ENCODE peak calls at places on chromosomes 3 and 15, in six cellular contexts. N is esophagus squamous epithelium, I is neural crest cell, O is cardiac fibroblast, V is Peyer's patch, F is GM12865. Q is an unnamed sample.

GRCh38 chr15:92617197-92618037 is 38.2 kb downstream of the FAM174B start:
- DNase-seq in O (peak; percentile 92), V (no peak), N (no peak), I (no peak), F (no peak), Q (peak; percentile 27)

GRCh38 chr3:65713016-65713415 is 325.7 kb downstream of the MAGI1 start:
- DNase-seq in F (no peak), N (no peak), V (no peak), O (peak; percentile 86), I (peak; percentile 13), Q (no peak)

GRCh38 chr3:72953325-72953956 is 43.2 kb upstream of the PPP4R2 start:
- DNase-seq in N (no peak), F (no peak), I (no peak), V (no peak), O (peak; percentile 65), Q (no peak)

GRCh38 chr15:101675796-101676582 is 23.8 kb upstream of the TM2D3 start:
- DNase-seq in F (peak; percentile 71), I (no peak), O (peak; percentile 68), N (no peak), V (peak; percentile 25), Q (no peak)

GRCh38 chr15:26866298-26867198 is at the start of gene GABRA5:
- DNase-seq in O (no peak), F (no peak), V (no peak), N (no peak), I (peak; percentile 53), Q (peak; percentile 49)

GRCh38 chr3:105979961-105980360 is 111.1 kb upstream of the CBLB start:
- DNase-seq in O (no peak), V (no peak), F (no peak), I (no peak), N (no peak), Q (no peak)

GRCh38 chr3:97388774-97389173 is 375.8 kb upstream of the ARL6 start:
- DNase-seq in F (no peak), I (no peak), V (no peak), N (no peak), O (no peak), Q (no peak)

GRCh38 chr3:16512435-16513140 is 911 bp downstream of the RFTN1 start:
- DNase-seq in I (no peak), O (no peak), F (peak; percentile 79), N (no peak), V (peak; percentile 75), Q (no peak)

GRCh38 chr3:44424758-44425157 is 52.7 kb downstream of the ZNF445 start:
- DNase-seq in I (no peak), N (no peak), F (peak; percentile 63), O (no peak), V (no peak), Q (no peak)

GRCh38 chr15:98906712-98907083 is 100.9 kb downstream of the PGPEP1L start:
- DNase-seq in O (peak; percentile 54), I (no peak), F (no peak), V (no peak), N (no peak), Q (no peak)

GRCh38 chr3:141109761-141110160 is 58.6 kb downstream of the SPSB4 start:
- DNase-seq in N (no peak), O (no peak), I (peak; percentile 28), F (no peak), V (no peak), Q (no peak)

GRCh38 chr3:52182691-52183090 is 15.3 kb upstream of the ALAS1 start:
- DNase-seq in I (no peak), V (no peak), O (no peak), F (no peak), N (no peak), Q (no peak)

GRCh38 chr3:52183786-52184445 is 14.0 kb upstream of the ALAS1 start:
- DNase-seq in I (no peak), O (no peak), V (no peak), N (no peak), F (no peak), Q (no peak)

GRCh38 chr3:52184690-52185089 is 13.3 kb upstream of the ALAS1 start:
- DNase-seq in F (no peak), N (no peak), I (no peak), O (no peak), V (no peak), Q (no peak)

GRCh38 chr3:52181543-52181942 is 16.4 kb upstream of the ALAS1 start:
- DNase-seq in F (no peak), N (no peak), I (no peak), O (peak; percentile 66), V (no peak), Q (no peak)

DNA sequence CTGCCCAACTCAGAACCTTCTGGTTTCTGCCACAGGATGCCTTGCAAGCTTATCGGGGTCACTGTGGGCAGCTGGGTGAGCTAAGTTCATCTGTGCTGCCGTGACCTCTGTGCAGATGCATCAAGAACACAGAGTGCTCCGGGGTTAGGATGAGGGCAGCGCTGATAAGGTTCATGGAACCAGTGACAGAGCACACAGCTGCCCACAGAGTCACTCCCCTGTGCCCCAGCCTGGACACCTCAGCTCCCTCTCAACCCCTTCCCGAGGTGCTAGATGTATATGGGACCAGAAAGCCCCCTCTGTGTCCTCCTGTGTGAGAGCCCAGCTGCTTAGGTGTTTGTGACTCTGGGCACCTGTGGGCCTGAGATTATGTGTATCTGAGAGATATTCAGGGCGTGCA is 15.8 kb upstream of the ALAS1 start:
- DNase-seq in O (no peak), F (no peak), V (no peak), I (no peak), N (no peak), Q (no peak)
- TF ChIP-seq CTCF in O (no peak), F (no peak), V (no peak), I (no peak), N (no peak), Q (no peak)

DNA sequence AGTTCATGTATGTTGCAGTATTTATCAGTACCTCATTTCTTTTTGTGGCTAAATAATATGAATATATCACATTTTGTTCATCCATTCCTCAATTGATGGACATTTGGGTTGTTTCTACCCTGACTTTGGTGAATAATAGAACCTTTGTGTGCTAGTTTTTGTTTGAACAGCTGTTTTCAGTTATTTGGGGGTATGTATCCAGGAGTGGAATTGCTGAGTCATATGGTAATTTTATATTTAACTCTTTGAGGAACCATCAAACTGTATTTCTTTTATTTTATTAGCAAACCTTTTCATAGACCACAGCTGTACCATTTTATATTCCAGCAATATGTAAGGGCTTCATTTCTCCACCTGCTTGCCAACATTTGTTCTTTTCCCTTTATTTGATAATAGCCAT is 38.4 kb upstream of the RBM5 start:
- DNase-seq in F (no peak), I (no peak), V (no peak), O (peak; percentile 65), N (no peak), Q (no peak)
- TF ChIP-seq CTCF in F (no peak), I (no peak), V (no peak), O (no peak), N (no peak), Q (no peak)

DNA sequence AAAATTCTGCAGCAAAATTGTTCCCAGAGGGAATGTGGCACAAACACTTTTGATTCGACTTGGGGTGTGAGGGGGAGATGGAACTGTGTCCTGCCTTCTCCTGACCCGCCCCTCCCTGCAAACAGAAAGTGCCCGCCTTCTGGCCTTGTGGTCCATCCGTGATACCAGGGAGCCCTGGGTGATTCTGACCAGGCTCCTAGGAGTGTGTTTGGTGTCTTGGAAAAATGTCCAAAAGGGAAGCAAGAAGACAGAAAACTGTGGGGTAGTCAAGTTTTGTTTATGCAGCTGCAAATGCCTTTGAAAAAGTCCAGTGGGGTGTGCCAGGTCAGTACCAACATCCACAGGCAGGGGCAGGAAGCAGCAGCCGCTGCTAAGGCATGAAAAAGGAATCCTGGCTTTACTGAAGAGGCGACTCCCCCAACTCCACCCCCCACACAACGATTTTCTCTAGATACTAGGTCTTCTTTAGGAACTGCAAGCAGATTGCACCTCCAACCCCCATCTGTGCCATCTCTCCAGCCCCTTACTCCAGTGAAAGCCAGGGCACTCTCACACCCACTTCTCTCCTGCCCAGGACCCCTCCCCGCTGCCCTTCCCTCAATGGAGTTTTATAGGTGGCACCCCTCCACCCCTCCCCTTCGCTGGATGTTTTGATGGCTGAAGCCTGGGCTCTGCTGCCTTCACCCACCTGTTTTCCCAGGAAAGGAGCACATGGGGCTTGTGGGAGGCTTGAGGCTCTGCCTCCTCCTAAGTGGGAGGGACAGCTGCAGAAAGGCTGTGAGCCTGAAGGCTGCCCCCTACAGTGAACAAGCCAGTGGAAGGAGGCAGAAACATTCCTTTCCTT is 82.4 kb upstream of the HERC1 start:
- DNase-seq in O (peak; percentile 55), F (no peak), I (no peak), N (no peak), V (no peak), Q (no peak)
- TF ChIP-seq CTCF in O (peak; percentile 63), F (peak; percentile 14), I (peak; percentile 48), N (no peak), V (peak; percentile 7), Q (peak; percentile 38)

GRCh38 chr15:67180514-67181191 is 73.8 kb downstream of the AAGAB start:
- DNase-seq in V (peak; percentile 13), F (no peak), I (no peak), O (no peak), N (no peak), Q (no peak)
- TF ChIP-seq CTCF in V (no peak), F (no peak), I (no peak), O (no peak), N (no peak), Q (peak; percentile 12)

DNA sequence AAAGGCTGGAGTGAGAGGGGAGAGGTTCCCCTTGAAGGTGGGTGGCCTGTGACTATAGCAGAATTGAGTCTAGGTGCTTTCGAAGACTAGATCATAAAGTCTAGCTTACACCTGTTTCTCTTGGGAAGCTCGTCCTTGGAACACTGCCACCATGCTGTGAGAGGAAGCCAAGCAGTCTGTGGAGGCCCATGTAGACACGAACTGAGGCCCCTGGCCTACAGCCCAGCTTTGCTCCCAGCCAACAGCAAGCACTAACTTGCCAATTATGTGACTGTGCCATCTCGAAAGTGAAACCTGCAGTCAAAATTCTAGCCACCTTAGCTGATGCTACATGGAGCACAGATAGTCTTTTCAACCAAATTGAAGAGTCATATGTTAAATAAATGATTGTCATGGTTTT is 190.5 kb upstream of the NECTIN3 start:
- DNase-seq in O (peak; percentile 64), F (peak; percentile 47), I (no peak), N (no peak), V (no peak), Q (no peak)
- TF ChIP-seq CTCF in O (peak; percentile 15), F (peak; percentile 25), I (peak; percentile 29), N (no peak), V (peak; percentile 26), Q (peak; percentile 23)

GRCh38 chr3:39079530-39079929 is 27.7 kb downstream of the WDR48 start:
- DNase-seq in I (no peak), N (no peak), O (no peak), V (no peak), F (no peak), Q (no peak)
- TF ChIP-seq CTCF in I (no peak), N (no peak), O (no peak), V (no peak), F (no peak), Q (no peak)